ENCODE peak calls at places on chromosomes 12 and 14, in nine cellular contexts. One of them, this sample, is unnamed. For H3K36me3, the result is how much of the 10 kb centered on the place peaks cover.

GRCh38 chr14:50410921-50411320 is 14.2 kb upstream of the CDKL1 start:
- DNase-seq in heart left ventricle: no peak
- DNase-seq in tibial artery: no peak
- DNase-seq in colonic mucosa: no peak
- DNase-seq in SK-N-SH: no peak
- DNase-seq in PC-9: no peak
- DNase-seq in uterus: no peak
- DNase-seq in body of pancreas: no peak
- DNase-seq in upper lobe of right lung: no peak
- DNase-seq in this sample: no peak

GRCh38 chr14:95237956-95238355 is 80.6 kb upstream of the DICER1 start:
- DNase-seq in heart left ventricle: peak
- DNase-seq in tibial artery: no peak
- DNase-seq in colonic mucosa: no peak
- DNase-seq in SK-N-SH: no peak
- DNase-seq in PC-9: no peak
- DNase-seq in uterus: no peak
- DNase-seq in body of pancreas: no peak
- DNase-seq in upper lobe of right lung: no peak
- DNase-seq in this sample: no peak

GRCh38 chr12:68521848-68522502 is 88.7 kb upstream of the RAP1B start:
- DNase-seq in heart left ventricle: no peak
- DNase-seq in tibial artery: no peak
- DNase-seq in colonic mucosa: no peak
- DNase-seq in SK-N-SH: no peak
- DNase-seq in PC-9: no peak
- DNase-seq in uterus: no peak
- DNase-seq in body of pancreas: no peak
- DNase-seq in upper lobe of right lung: no peak
- DNase-seq in this sample: no peak

GRCh38 chr12:77324763-77325468 is 259.5 kb upstream of the E2F7 start:
- DNase-seq in heart left ventricle: peak
- DNase-seq in tibial artery: peak
- DNase-seq in colonic mucosa: peak
- DNase-seq in SK-N-SH: peak
- DNase-seq in PC-9: no peak
- DNase-seq in uterus: peak
- DNase-seq in body of pancreas: peak
- DNase-seq in upper lobe of right lung: peak
- DNase-seq in this sample: no peak

GRCh38 chr12:50614167-50614762 is 109.5 kb downstream of the DIP2B start:
- DNase-seq in heart left ventricle: no peak
- DNase-seq in tibial artery: no peak
- DNase-seq in colonic mucosa: no peak
- DNase-seq in SK-N-SH: no peak
- DNase-seq in PC-9: peak
- DNase-seq in uterus: no peak
- DNase-seq in body of pancreas: no peak
- DNase-seq in upper lobe of right lung: no peak
- DNase-seq in this sample: no peak

GRCh38 chr12:1796515-1797010 is 23.8 kb upstream of the LRTM2 start:
- DNase-seq in heart left ventricle: peak
- DNase-seq in tibial artery: no peak
- DNase-seq in colonic mucosa: peak
- DNase-seq in SK-N-SH: no peak
- DNase-seq in PC-9: no peak
- DNase-seq in uterus: peak
- DNase-seq in body of pancreas: peak
- DNase-seq in upper lobe of right lung: peak
- DNase-seq in this sample: peak

GRCh38 chr14:103885509-103885932 is 38.1 kb upstream of the PPP1R13B start:
- DNase-seq in heart left ventricle: no peak
- DNase-seq in tibial artery: no peak
- DNase-seq in colonic mucosa: no peak
- DNase-seq in SK-N-SH: no peak
- DNase-seq in PC-9: no peak
- DNase-seq in uterus: no peak
- DNase-seq in body of pancreas: no peak
- DNase-seq in upper lobe of right lung: no peak
- DNase-seq in this sample: no peak

GRCh38 chr14:79229383-79229875 is 981.9 kb downstream of the DIO2 start:
- DNase-seq in heart left ventricle: no peak
- DNase-seq in tibial artery: no peak
- DNase-seq in colonic mucosa: no peak
- DNase-seq in SK-N-SH: no peak
- DNase-seq in PC-9: no peak
- DNase-seq in uterus: no peak
- DNase-seq in body of pancreas: no peak
- DNase-seq in upper lobe of right lung: no peak
- DNase-seq in this sample: no peak

GRCh38 chr14:70303528-70304293 is 55.8 kb downstream of the COX16 start:
- DNase-seq in heart left ventricle: no peak
- DNase-seq in tibial artery: no peak
- DNase-seq in colonic mucosa: no peak
- DNase-seq in SK-N-SH: no peak
- DNase-seq in PC-9: no peak
- DNase-seq in uterus: no peak
- DNase-seq in body of pancreas: no peak
- DNase-seq in upper lobe of right lung: no peak
- DNase-seq in this sample: no peak

GRCh38 chr12:73352826-73353225 is 1080.7 kb downstream of the TRHDE start:
- DNase-seq in heart left ventricle: no peak
- DNase-seq in tibial artery: no peak
- DNase-seq in colonic mucosa: no peak
- DNase-seq in SK-N-SH: no peak
- DNase-seq in PC-9: no peak
- DNase-seq in uterus: no peak
- DNase-seq in body of pancreas: no peak
- DNase-seq in upper lobe of right lung: no peak
- DNase-seq in this sample: no peak

GRCh38 chr12:34397591-34398365 is 375.5 kb downstream of the ALG10 start:
- DNase-seq in heart left ventricle: peak
- DNase-seq in tibial artery: peak
- DNase-seq in colonic mucosa: peak
- DNase-seq in SK-N-SH: peak
- DNase-seq in PC-9: no peak
- DNase-seq in uterus: peak
- DNase-seq in body of pancreas: peak
- DNase-seq in upper lobe of right lung: peak
- DNase-seq in this sample: no peak

GRCh38 chr12:11823043-11823442 is 173.6 kb downstream of the ETV6 start:
- DNase-seq in heart left ventricle: no peak
- DNase-seq in tibial artery: no peak
- DNase-seq in colonic mucosa: no peak
- DNase-seq in SK-N-SH: no peak
- DNase-seq in PC-9: no peak
- DNase-seq in uterus: no peak
- DNase-seq in body of pancreas: no peak
- DNase-seq in upper lobe of right lung: no peak
- DNase-seq in this sample: no peak

GRCh38 chr12:87870061-87870460 is 159.1 kb downstream of the C12orf50 start:
- DNase-seq in heart left ventricle: no peak
- DNase-seq in tibial artery: no peak
- DNase-seq in colonic mucosa: no peak
- DNase-seq in SK-N-SH: no peak
- DNase-seq in PC-9: no peak
- DNase-seq in uterus: no peak
- DNase-seq in body of pancreas: no peak
- DNase-seq in upper lobe of right lung: no peak
- DNase-seq in this sample: no peak

GRCh38 chr12:24596768-24597388 is 352.0 kb downstream of the BCAT1 start:
- DNase-seq in heart left ventricle: no peak
- DNase-seq in tibial artery: no peak
- DNase-seq in colonic mucosa: no peak
- DNase-seq in SK-N-SH: peak
- DNase-seq in PC-9: no peak
- DNase-seq in uterus: no peak
- DNase-seq in body of pancreas: no peak
- DNase-seq in upper lobe of right lung: no peak
- DNase-seq in this sample: no peak

GRCh38 chr12:50597200-50598195 is 92.7 kb downstream of the DIP2B start:
- DNase-seq in heart left ventricle: no peak
- DNase-seq in tibial artery: no peak
- DNase-seq in colonic mucosa: no peak
- DNase-seq in SK-N-SH: no peak
- DNase-seq in PC-9: no peak
- DNase-seq in uterus: peak
- DNase-seq in body of pancreas: no peak
- DNase-seq in upper lobe of right lung: no peak
- DNase-seq in this sample: peak

GRCh38 chr12:104083769-104084475 is 19.6 kb downstream of the HCFC2 start:
- DNase-seq in heart left ventricle: no peak
- DNase-seq in tibial artery: no peak
- DNase-seq in colonic mucosa: no peak
- DNase-seq in SK-N-SH: no peak
- DNase-seq in PC-9: no peak
- DNase-seq in uterus: no peak
- DNase-seq in body of pancreas: no peak
- DNase-seq in upper lobe of right lung: no peak
- DNase-seq in this sample: peak

GRCh38 chr14:61077946-61078738 is 97.1 kb downstream of the SLC38A6 start:
- DNase-seq in heart left ventricle: no peak
- DNase-seq in tibial artery: no peak
- DNase-seq in colonic mucosa: no peak
- DNase-seq in SK-N-SH: no peak
- DNase-seq in PC-9: no peak
- DNase-seq in uterus: no peak
- DNase-seq in body of pancreas: no peak
- DNase-seq in upper lobe of right lung: no peak
- DNase-seq in this sample: no peak
- H3K27ac ChIP-seq in heart left ventricle: no peak
- H3K27ac ChIP-seq in tibial artery: no peak
- H3K27ac ChIP-seq in colonic mucosa: no peak
- H3K27ac ChIP-seq in SK-N-SH: no peak
- H3K27ac ChIP-seq in PC-9: no peak
- H3K27ac ChIP-seq in uterus: no peak
- H3K27ac ChIP-seq in body of pancreas: no peak
- H3K27ac ChIP-seq in upper lobe of right lung: no peak
- H3K27ac ChIP-seq in this sample: no peak

GRCh38 chr14:104937161-104937560 is 12.5 kb downstream of the PLD4 start:
- DNase-seq in heart left ventricle: no peak
- DNase-seq in tibial artery: peak
- DNase-seq in colonic mucosa: no peak
- DNase-seq in SK-N-SH: no peak
- DNase-seq in PC-9: no peak
- DNase-seq in uterus: peak
- DNase-seq in body of pancreas: no peak
- DNase-seq in upper lobe of right lung: no peak
- DNase-seq in this sample: no peak

GRCh38 chr14:104937694-104938365 is 13.2 kb downstream of the PLD4 start:
- DNase-seq in heart left ventricle: no peak
- DNase-seq in tibial artery: no peak
- DNase-seq in colonic mucosa: no peak
- DNase-seq in SK-N-SH: no peak
- DNase-seq in PC-9: no peak
- DNase-seq in uterus: no peak
- DNase-seq in body of pancreas: no peak
- DNase-seq in upper lobe of right lung: no peak
- DNase-seq in this sample: no peak

GRCh38 chr14:104935955-104936354 is 11.3 kb downstream of the PLD4 start:
- DNase-seq in heart left ventricle: no peak
- DNase-seq in tibial artery: no peak
- DNase-seq in colonic mucosa: no peak
- DNase-seq in SK-N-SH: no peak
- DNase-seq in PC-9: no peak
- DNase-seq in uterus: peak
- DNase-seq in body of pancreas: no peak
- DNase-seq in upper lobe of right lung: peak
- DNase-seq in this sample: no peak

GRCh38 chr14:104935026-104935650 is 10.5 kb downstream of the PLD4 start:
- DNase-seq in heart left ventricle: peak
- DNase-seq in tibial artery: peak
- DNase-seq in colonic mucosa: no peak
- DNase-seq in SK-N-SH: no peak
- DNase-seq in PC-9: no peak
- DNase-seq in uterus: peak
- DNase-seq in body of pancreas: peak
- DNase-seq in upper lobe of right lung: peak
- DNase-seq in this sample: no peak

DNA sequence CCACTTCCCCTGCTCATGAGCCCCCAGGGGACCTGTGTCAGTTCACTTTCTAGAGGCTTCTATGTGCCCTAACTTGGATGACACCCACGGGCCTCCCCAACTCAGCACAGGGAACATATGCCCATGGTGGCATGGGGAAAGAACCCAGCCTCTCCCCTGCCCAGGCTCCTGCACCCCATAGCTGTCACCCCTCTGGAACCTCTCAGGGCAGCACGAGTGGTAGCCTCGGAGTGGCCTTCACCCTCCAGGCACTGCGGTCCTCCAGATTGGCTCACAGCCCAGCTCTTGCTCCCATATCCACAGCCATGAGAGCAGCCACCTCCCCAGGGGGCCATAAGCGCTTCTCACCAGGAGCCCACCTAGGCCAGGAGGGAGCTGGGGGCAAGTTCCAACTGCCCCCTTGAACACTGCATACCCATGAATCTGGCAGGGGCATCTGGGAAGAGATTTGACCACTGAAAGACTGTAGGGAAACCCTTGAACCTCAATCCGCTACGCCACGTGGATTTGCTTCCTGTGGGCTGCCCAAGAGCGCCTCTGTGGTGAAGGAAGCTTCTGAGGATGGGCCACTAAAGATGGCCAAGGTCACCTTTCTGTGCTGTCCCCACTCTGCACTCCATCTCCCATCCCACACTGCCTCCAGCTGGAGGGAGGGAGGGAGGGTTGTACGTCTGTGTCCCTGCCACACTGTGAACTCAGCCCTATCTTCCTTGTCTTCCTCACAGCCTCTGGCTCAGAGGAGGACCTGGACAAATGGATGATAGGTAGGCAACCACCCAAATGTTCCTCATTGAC is 11.9 kb downstream of the PLD4 start:
- DNase-seq in heart left ventricle: peak
- DNase-seq in tibial artery: peak
- DNase-seq in colonic mucosa: no peak
- DNase-seq in SK-N-SH: no peak
- DNase-seq in PC-9: no peak
- DNase-seq in uterus: peak
- DNase-seq in body of pancreas: no peak
- DNase-seq in upper lobe of right lung: peak
- DNase-seq in this sample: no peak
- H3K36me3 ChIP-seq in heart left ventricle: under half
- H3K36me3 ChIP-seq in tibial artery: under half
- H3K36me3 ChIP-seq in colonic mucosa: under half
- H3K36me3 ChIP-seq in SK-N-SH: under half
- H3K36me3 ChIP-seq in PC-9: under half
- H3K36me3 ChIP-seq in uterus: under half
- H3K36me3 ChIP-seq in body of pancreas: under half
- H3K36me3 ChIP-seq in upper lobe of right lung: under half
- H3K36me3 ChIP-seq in this sample: under half

GRCh38 chr12:14384783-14385638 is 19.5 kb downstream of the ATF7IP start:
- DNase-seq in heart left ventricle: peak
- DNase-seq in tibial artery: peak
- DNase-seq in colonic mucosa: peak
- DNase-seq in SK-N-SH: peak
- DNase-seq in PC-9: peak
- DNase-seq in uterus: peak
- DNase-seq in body of pancreas: peak
- DNase-seq in upper lobe of right lung: no peak
- DNase-seq in this sample: peak
- H3K4me3 ChIP-seq in heart left ventricle: peak
- H3K4me3 ChIP-seq in tibial artery: peak
- H3K4me3 ChIP-seq in colonic mucosa: peak
- H3K4me3 ChIP-seq in SK-N-SH: peak
- H3K4me3 ChIP-seq in PC-9: no peak
- H3K4me3 ChIP-seq in uterus: peak
- H3K4me3 ChIP-seq in body of pancreas: no peak
- H3K4me3 ChIP-seq in upper lobe of right lung: peak
- H3K4me3 ChIP-seq in this sample: peak

GRCh38 chr14:38866461-38866860 is 236.6 kb downstream of the SEC23A start:
- DNase-seq in heart left ventricle: no peak
- DNase-seq in tibial artery: no peak
- DNase-seq in colonic mucosa: no peak
- DNase-seq in SK-N-SH: no peak
- DNase-seq in PC-9: no peak
- DNase-seq in uterus: no peak
- DNase-seq in body of pancreas: no peak
- DNase-seq in upper lobe of right lung: no peak
- DNase-seq in this sample: no peak
- H3K27ac ChIP-seq in heart left ventricle: no peak
- H3K27ac ChIP-seq in tibial artery: no peak
- H3K27ac ChIP-seq in colonic mucosa: no peak
- H3K27ac ChIP-seq in SK-N-SH: no peak
- H3K27ac ChIP-seq in PC-9: no peak
- H3K27ac ChIP-seq in uterus: no peak
- H3K27ac ChIP-seq in body of pancreas: no peak
- H3K27ac ChIP-seq in upper lobe of right lung: no peak
- H3K27ac ChIP-seq in this sample: no peak